ENCODE peak calls at places on chromosomes 16 and 17, in six cellular contexts. X is stromal cell of bone marrow, Q is left ventricle myocardium superior, K is activated T-cell treated with anti-CD3 and anti-CD28 coated beads for 24 hours, R is GM19239, G is neuronal stem cell. H is an unnamed sample.

GRCh38 chr17:66171692-66172091 is 20.2 kb downstream of the CEP112 start:
- DNase-seq in K (no peak), Q (no peak), G (no peak), X (no peak), R (no peak), H (no peak)

GRCh38 chr16:23948949-23949392 is 113.2 kb downstream of the PRKCB start:
- DNase-seq in R (no peak), X (no peak), G (no peak), Q (no peak), K (no peak), H (no peak)

GRCh38 chr16:74029122-74029805 is 267.4 kb upstream of the PSMD7 start:
- DNase-seq in X (no peak), K (no peak), Q (no peak), R (no peak), G (no peak), H (no peak)

GRCh38 chr17:21194210-21194609 is 19.8 kb downstream of the TMEM11 start:
- DNase-seq in G (no peak), Q (no peak), K (no peak), R (no peak), X (no peak), H (no peak)

GRCh38 chr17:66426397-66427033 is 124.1 kb downstream of the PRKCA start:
- DNase-seq in X (no peak), G (no peak), K (peak), Q (no peak), R (peak), H (no peak)

GRCh38 chr17:63479495-63480184 is 2.8 kb downstream of the ACE start:
- DNase-seq in K (no peak), Q (no peak), X (no peak), R (no peak), G (no peak), H (peak)

GRCh38 chr17:37527249-37527851 is 37.7 kb downstream of the DUSP14 start:
- DNase-seq in K (peak), R (peak), Q (no peak), X (peak), G (peak), H (no peak)

GRCh38 chr17:61490540-61490975 is 38.3 kb downstream of the TBX4 start:
- DNase-seq in X (peak), G (no peak), R (no peak), K (no peak), Q (no peak), H (no peak)

GRCh38 chr16:29743475-29743826 is 2.3 kb downstream of the C16orf54 start:
- DNase-seq in G (no peak), K (no peak), R (no peak), Q (no peak), X (no peak), H (peak)

GRCh38 chr17:76383645-76384221 is 676 bp upstream of the SPHK1 start:
- DNase-seq in X (no peak), K (peak), R (peak), Q (peak), G (peak), H (peak)

GRCh38 chr17:260944-261343 is 79.5 kb upstream of the DOC2B start:
- DNase-seq in X (no peak), K (no peak), G (no peak), R (no peak), Q (no peak), H (no peak)

GRCh38 chr16:48918520-48919258 is 308.7 kb upstream of the N4BP1 start:
- DNase-seq in G (no peak), X (no peak), Q (no peak), K (no peak), R (no peak), H (no peak)

GRCh38 chr17:31587462-31587861 is 196.0 kb downstream of the RAB11FIP4 start:
- DNase-seq in R (no peak), K (no peak), G (no peak), Q (no peak), X (no peak), H (no peak)

GRCh38 chr16:627458-628239 is 3.1 kb upstream of the WFIKKN1 start:
- DNase-seq in G (no peak), R (no peak), X (no peak), Q (peak), K (no peak), H (peak)

GRCh38 chr16:8920676-8921625 is 38.8 kb downstream of the LITAFD start:
- DNase-seq in R (no peak), Q (no peak), G (no peak), K (no peak), X (no peak), H (no peak)

GRCh38 chr17:7842950-7843535 is 9.0 kb downstream of the KDM6B start:
- DNase-seq in G (no peak), Q (peak), R (no peak), X (peak), K (no peak), H (peak)

GRCh38 chr17:57916925-57917858 is 38.0 kb downstream of the CUEDC1 start:
- DNase-seq in K (no peak), R (no peak), Q (peak), G (no peak), X (no peak), H (no peak)

GRCh38 chr17:66422181-66422580 is 119.8 kb downstream of the PRKCA start:
- DNase-seq in G (no peak), R (no peak), X (no peak), Q (no peak), K (no peak), H (no peak)

GRCh38 chr17:142102-142661 is 4.8 kb downstream of the SCGB1C2 start:
- DNase-seq in K (no peak), G (no peak), R (no peak), Q (peak), X (no peak), H (peak)

GRCh38 chr16:47965439-47965838 is 190.4 kb downstream of the ABCC12 start:
- DNase-seq in Q (no peak), X (peak), R (no peak), K (no peak), G (peak), H (no peak)

GRCh38 chr16:74322301-74322710 is 25.7 kb downstream of the PSMD7 start:
- DNase-seq in K (no peak), Q (no peak), G (no peak), R (no peak), X (no peak), H (no peak)

GRCh38 chr17:28394717-28395116 is 11.3 kb downstream of the SLC46A1 start:
- DNase-seq in X (no peak), Q (no peak), R (no peak), G (no peak), K (no peak), H (no peak)

GRCh38 chr17:76138234-76138895 is 2.7 kb downstream of the FOXJ1 start:
- DNase-seq in K (no peak), R (no peak), Q (no peak), X (no peak), G (peak), H (no peak)

GRCh38 chr16:85286066-85286712 is 173.9 kb upstream of the CIBAR2 start:
- DNase-seq in G (no peak), Q (peak), R (no peak), K (no peak), X (peak), H (no peak)

GRCh38 chr16:68902376-68903345 is 59.3 kb downstream of the TANGO6 start:
- DNase-seq in X (peak), R (no peak), Q (no peak), K (no peak), G (peak), H (no peak)

GRCh38 chr17:73645050-73645871 is 1.0 kb upstream of the SDK2 start:
- DNase-seq in G (peak), K (no peak), R (no peak), Q (peak), X (no peak), H (no peak)

GRCh38 chr17:27612160-27612767 is 18.7 kb upstream of the LGALS9 start:
- DNase-seq in G (no peak), Q (no peak), K (no peak), X (no peak), R (no peak), H (no peak)

GRCh38 chr16:46748775-46749705 is 896 bp upstream of the MYLK3 start:
- DNase-seq in K (no peak), Q (peak), X (no peak), R (no peak), G (no peak), H (no peak)

H was measured in mucosa of descending colon.